ENCODE peak calls at places on chromosomes 7 and 10, in nine cellular contexts. G is brain microvascular endothelial cell, X is cardiac fibroblast, A is GM12865, D is B cell, Q is tibial artery, K is glutamatergic neuron, F is PC-9, I is breast epithelium. Y is an unnamed sample.
A peak's percentile ranks its signal among the peaks of the same experiment; 100 is the strongest.

GRCh38 chr7:35351466-35351865 is 97.6 kb upstream of the TBX20 start:
- DNase-seq in Q (no peak), F (no peak), A (no peak), X (no peak), G (no peak), D (no peak), K (no peak), I (no peak), Y (no peak)

GRCh38 chr10:89337493-89337892 is 9.7 kb downstream of the IFIT3 start:
- DNase-seq in A (peak; percentile 73), F (no peak), K (no peak), I (no peak), G (peak; percentile 78), D (no peak), Q (no peak), X (peak; percentile 36), Y (peak; percentile 15)

GRCh38 chr10:88062385-88062784 is 199.0 kb downstream of the PTEN start:
- DNase-seq in Q (no peak), X (no peak), I (no peak), K (no peak), G (no peak), D (no peak), A (peak; percentile 93), F (no peak), Y (peak; percentile 49)

GRCh38 chr10:110739811-110740271 is 95.7 kb downstream of the RBM20 start:
- DNase-seq in A (no peak), Q (no peak), X (peak; percentile 20), G (peak; percentile 83), F (peak; percentile 37), I (no peak), D (no peak), K (no peak), Y (no peak)

GRCh38 chr7:130242198-130243014 is 24.3 kb upstream of the CPA2 start:
- DNase-seq in I (no peak), A (peak; percentile 54), D (no peak), Q (peak; percentile 39), G (peak; percentile 86), F (peak; percentile 38), X (peak; percentile 65), K (peak; percentile 81), Y (peak; percentile 68)

GRCh38 chr7:32936686-32937085 is 20.6 kb upstream of the FKBP9 start:
- DNase-seq in G (no peak), I (no peak), A (no peak), K (no peak), X (no peak), Q (no peak), D (no peak), F (peak; percentile 30), Y (no peak)

GRCh38 chr7:107854989-107855388 is 36.0 kb upstream of the DLD start:
- DNase-seq in G (peak; percentile 18), K (no peak), F (no peak), A (no peak), I (no peak), Q (no peak), D (no peak), X (peak; percentile 12), Y (no peak)

GRCh38 chr10:62046522-62047239 is 145.2 kb downstream of the ARID5B start:
- DNase-seq in D (peak; percentile 47), F (peak; percentile 90), G (peak; percentile 63), I (no peak), X (peak; percentile 96), A (peak; percentile 67), Q (peak; percentile 56), K (no peak), Y (no peak)

GRCh38 chr10:6507311-6507710 is 72.8 kb downstream of the PRKCQ start:
- DNase-seq in K (no peak), D (no peak), F (no peak), G (no peak), I (no peak), Q (no peak), A (peak; percentile 49), X (no peak), Y (peak; percentile 44)

GRCh38 chr7:25069900-25070443 is 55.1 kb downstream of the CYCS start:
- DNase-seq in I (no peak), X (peak; percentile 87), K (no peak), G (peak; percentile 67), Q (peak; percentile 46), A (peak; percentile 74), F (peak; percentile 76), D (peak; percentile 51), Y (peak; percentile 75)

GRCh38 chr10:61662794-61663259 is at the start of gene CABCOCO1:
- DNase-seq in F (no peak), D (no peak), X (peak; percentile 65), I (peak; percentile 61), Q (peak; percentile 28), G (peak; percentile 33), A (no peak), K (peak; percentile 89), Y (no peak)

DNA sequence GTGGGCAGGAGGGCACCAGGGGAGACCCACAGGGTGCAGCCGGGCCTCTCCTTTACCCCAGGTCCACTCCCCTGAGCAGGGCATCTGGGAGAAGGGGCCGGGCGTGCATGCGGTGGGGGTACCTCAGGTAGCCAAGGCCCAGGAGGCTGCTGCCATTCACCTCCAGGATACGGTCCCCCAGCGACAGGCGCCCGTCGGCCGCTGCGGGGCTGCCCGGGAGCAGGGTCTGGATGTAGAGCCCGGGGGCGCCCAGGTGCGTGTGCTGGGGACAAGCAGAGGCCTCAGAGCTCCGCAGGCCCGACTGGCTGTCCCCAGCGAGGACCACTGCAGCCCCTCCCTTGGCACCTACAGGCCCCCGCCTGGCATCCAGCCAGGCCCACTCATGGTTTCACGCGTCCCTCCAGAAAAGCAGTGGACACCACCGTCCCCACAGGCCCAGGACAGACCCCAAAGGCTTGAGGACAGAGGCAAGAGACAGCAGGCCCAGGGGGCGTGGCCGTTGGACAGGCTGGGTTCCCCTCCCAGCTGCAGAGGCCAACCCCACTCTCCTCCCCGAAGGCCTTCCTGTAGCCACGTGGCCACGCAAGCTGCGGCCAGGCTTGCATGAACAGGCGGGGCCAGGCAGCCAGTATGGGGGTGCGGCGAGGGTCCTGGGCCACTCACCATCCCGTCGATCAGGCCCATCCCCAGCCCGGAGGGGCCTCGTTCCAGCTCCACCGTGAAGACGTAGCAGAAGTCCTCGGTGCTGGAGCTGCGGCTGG is 24.3 kb downstream of the AP5Z1 start:
- DNase-seq in A (no peak), I (no peak), F (no peak), D (no peak), X (peak; percentile 19), K (peak; percentile 43), Q (no peak), G (no peak), Y (no peak)
- TF ChIP-seq CTCF in A (no peak), I (no peak), F (no peak), D (no peak), X (no peak), K (no peak), Q (no peak), G (no peak), Y (no peak)

GRCh38 chr10:74022941-74023629 is 25.2 kb downstream of the VCL start:
- DNase-seq in F (no peak), I (no peak), X (no peak), G (no peak), Q (no peak), A (no peak), K (no peak), D (no peak), Y (no peak)

GRCh38 chr10:74025380-74025978 is 27.6 kb downstream of the VCL start:
- DNase-seq in G (no peak), F (no peak), Q (no peak), X (no peak), A (no peak), D (no peak), K (no peak), I (no peak), Y (no peak)

GRCh38 chr10:74024600-74024999 is 26.7 kb downstream of the VCL start:
- DNase-seq in I (no peak), Q (no peak), A (no peak), D (no peak), K (no peak), X (no peak), G (no peak), F (no peak), Y (no peak)

GRCh38 chr10:74027702-74028101 is 29.8 kb downstream of the VCL start:
- DNase-seq in K (no peak), G (no peak), I (no peak), D (no peak), F (no peak), X (no peak), Q (no peak), A (no peak), Y (no peak)

GRCh38 chr10:74026428-74026979 is 28.6 kb downstream of the VCL start:
- DNase-seq in I (no peak), G (no peak), F (no peak), A (no peak), X (no peak), K (no peak), D (no peak), Q (no peak), Y (no peak)
- TF ChIP-seq CTCF in I (no peak), G (no peak), F (no peak), A (no peak), X (no peak), K (no peak), D (no peak), Q (no peak), Y (no peak)

GRCh38 chr7:142519077-142519789 is 230.0 kb upstream of the PRSS1 start:
- DNase-seq in K (no peak), X (peak; percentile 12), I (no peak), A (no peak), D (no peak), Q (no peak), F (no peak), G (no peak), Y (no peak)
- TF ChIP-seq CTCF in K (no peak), X (no peak), I (no peak), A (no peak), D (no peak), Q (no peak), F (no peak), G (peak; percentile 33), Y (no peak)

GRCh38 chr7:29945259-29945809 is 44.3 kb downstream of the SCRN1 start:
- DNase-seq in K (no peak), F (no peak), Q (no peak), G (no peak), D (no peak), I (no peak), X (no peak), A (no peak), Y (no peak)
- TF ChIP-seq CTCF in K (no peak), F (no peak), Q (no peak), G (no peak), D (no peak), I (no peak), X (no peak), A (no peak), Y (no peak)

Y was measured in GM20000.